ENCODE peak calls at places on chromosome 2, in four cellular contexts. One of them, this sample, is unnamed.

GRCh38 chr2:238286987-238287386 is 1.4 kb downstream of the PER2 start:
- DNase-seq in ureter: no peak
- DNase-seq in PC-3: no peak
- DNase-seq in brain microvascular endothelial cell: no peak
- DNase-seq in this sample: peak; percentile 8

GRCh38 chr2:69131983-69132675 is 119.2 kb downstream of the ANTXR1 start:
- DNase-seq in ureter: no peak
- DNase-seq in PC-3: peak; percentile 95
- DNase-seq in brain microvascular endothelial cell: no peak
- DNase-seq in this sample: peak; percentile 86

GRCh38 chr2:46954951-46955571 is 39.5 kb upstream of the MCFD2 start:
- DNase-seq in ureter: peak; percentile 67
- DNase-seq in PC-3: peak; percentile 92
- DNase-seq in brain microvascular endothelial cell: peak; percentile 88
- DNase-seq in this sample: peak; percentile 56

GRCh38 chr2:232633413-232634318 is at the start of gene EFHD1:
- DNase-seq in ureter: peak; percentile 73
- DNase-seq in PC-3: no peak
- DNase-seq in brain microvascular endothelial cell: peak; percentile 47
- DNase-seq in this sample: peak; percentile 29

GRCh38 chr2:17107131-17107530 is 411.1 kb downstream of the RAD51AP2 start:
- DNase-seq in ureter: no peak
- DNase-seq in PC-3: no peak
- DNase-seq in brain microvascular endothelial cell: no peak
- DNase-seq in this sample: no peak

GRCh38 chr2:16665746-16666452 is at the start of gene CYRIA:
- DNase-seq in ureter: no peak
- DNase-seq in PC-3: no peak
- DNase-seq in brain microvascular endothelial cell: no peak
- DNase-seq in this sample: no peak

GRCh38 chr2:181305151-181306123 is 151.7 kb upstream of the ITGA4 start:
- DNase-seq in ureter: no peak
- DNase-seq in PC-3: no peak
- DNase-seq in brain microvascular endothelial cell: peak; percentile 70
- DNase-seq in this sample: no peak

GRCh38 chr2:177528341-177528740 is 135.8 kb downstream of the AGPS start:
- DNase-seq in ureter: no peak
- DNase-seq in PC-3: no peak
- DNase-seq in brain microvascular endothelial cell: no peak
- DNase-seq in this sample: no peak

GRCh38 chr2:88637464-88637863 is 10.2 kb upstream of the EIF2AK3 start:
- DNase-seq in ureter: no peak
- DNase-seq in PC-3: peak; percentile 26
- DNase-seq in brain microvascular endothelial cell: no peak
- DNase-seq in this sample: no peak